ENCODE peak calls at places on chromosomes 12 and 14, in four cellular contexts. G is heart left ventricle, P is kidney, I is foreskin fibroblast. L is an unnamed sample.

GRCh38 chr14:38721822-38722431 is 381.1 kb downstream of the SEC23A start:
- DNase-seq in I (peak), P (no peak), G (peak), L (no peak)

GRCh38 chr12:48441122-48441521 is 31.2 kb upstream of the ANP32D start:
- DNase-seq in I (no peak), P (no peak), G (no peak), L (no peak)

GRCh38 chr12:10554971-10555481 is 49.3 kb downstream of the EIF2S3B start:
- DNase-seq in P (no peak), I (no peak), G (no peak), L (no peak)

GRCh38 chr12:63802012-63802608 is 22.4 kb downstream of the RXYLT1 start:
- DNase-seq in P (no peak), G (no peak), I (peak), L (no peak)

GRCh38 chr14:85533821-85534271 is 3.9 kb downstream of the FLRT2 start:
- DNase-seq in P (peak), G (no peak), I (peak), L (no peak)

GRCh38 chr12:57011438-57012424 is 4.6 kb downstream of the TAC3 start:
- DNase-seq in P (no peak), G (no peak), I (no peak), L (no peak)

GRCh38 chr14:99676657-99677056 is 7.4 kb upstream of the CYP46A1 start:
- DNase-seq in P (peak), G (no peak), I (no peak), L (no peak)

GRCh38 chr14:97337670-97338069 is 540.5 kb downstream of the VRK1 start:
- DNase-seq in I (no peak), P (no peak), G (no peak), L (no peak)

GRCh38 chr12:90321369-90321768 is 612.7 kb upstream of the ATP2B1 start:
- DNase-seq in I (no peak), G (no peak), P (no peak), L (no peak)

GRCh38 chr14:46399049-46399448 is 252.5 kb downstream of the RPL10L start:
- DNase-seq in P (no peak), I (no peak), G (no peak), L (no peak)

GRCh38 chr14:22664261-22664660 is 20.1 kb upstream of the OR6J1 start:
- DNase-seq in P (no peak), G (no peak), I (peak), L (no peak)

GRCh38 chr12:21881950-21882349 is 59.3 kb downstream of the ABCC9 start:
- DNase-seq in I (no peak), P (no peak), G (peak), L (no peak)

GRCh38 chr14:93834739-93835383 is 46.6 kb upstream of the PRIMA1 start:
- DNase-seq in P (no peak), G (no peak), I (no peak), L (no peak)

GRCh38 chr12:54980341-54980740 is 4.2 kb downstream of the TESPA1 start:
- DNase-seq in P (no peak), G (no peak), I (no peak), L (no peak)

GRCh38 chr12:92621312-92621711 is 81.5 kb upstream of the PLEKHG7 start:
- DNase-seq in I (no peak), P (no peak), G (no peak), L (no peak)

GRCh38 chr12:30989754-30990153 is 63.2 kb downstream of the TSPAN11 start:
- DNase-seq in P (no peak), G (peak), I (peak), L (peak)

GRCh38 chr12:57268264-57268663 is 17.3 kb upstream of the STAC3 start:
- DNase-seq in G (no peak), I (peak), P (no peak), L (no peak)

GRCh38 chr12:124314207-124314606 is 19.3 kb downstream of the RFLNA start:
- DNase-seq in P (no peak), G (no peak), I (no peak), L (no peak)

GRCh38 chr12:80472912-80473500 is 29.0 kb downstream of the PTPRQ start:
- DNase-seq in P (no peak), G (no peak), I (peak), L (no peak)

GRCh38 chr14:78227466-78228077 is 57.4 kb downstream of the NRXN3 start:
- DNase-seq in G (no peak), P (no peak), I (no peak), L (no peak)

GRCh38 chr12:124196236-124196635 is 98.7 kb upstream of the RFLNA start:
- DNase-seq in I (no peak), G (no peak), P (no peak), L (no peak)

GRCh38 chr14:73750161-73750901 is 36.1 kb upstream of the PNMA1 start:
- DNase-seq in I (no peak), G (no peak), P (no peak), L (no peak)

DNA sequence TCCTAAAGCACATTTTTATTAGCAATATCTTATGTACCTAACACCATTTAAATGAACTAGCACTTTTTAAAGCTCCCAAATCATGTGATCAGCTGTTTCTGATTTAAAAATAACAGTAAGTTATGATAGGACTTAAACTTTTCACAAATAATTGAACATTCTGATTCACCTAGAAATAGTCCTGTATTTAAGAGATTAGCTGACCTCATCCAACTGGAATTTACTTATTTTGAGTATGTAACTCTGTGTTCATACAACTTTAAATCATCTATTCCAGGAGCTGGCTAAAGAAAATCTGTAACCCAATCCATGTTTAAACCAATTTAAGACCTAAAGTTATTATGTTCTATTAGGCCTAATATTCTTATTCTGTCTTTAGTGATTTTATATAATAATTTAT is 184.3 kb downstream of the CCDC91 start:
- DNase-seq in G (no peak), I (peak), P (no peak), L (no peak)
- TF ChIP-seq CTCF in G (no peak), I (no peak), P (no peak), L (no peak)

DNA sequence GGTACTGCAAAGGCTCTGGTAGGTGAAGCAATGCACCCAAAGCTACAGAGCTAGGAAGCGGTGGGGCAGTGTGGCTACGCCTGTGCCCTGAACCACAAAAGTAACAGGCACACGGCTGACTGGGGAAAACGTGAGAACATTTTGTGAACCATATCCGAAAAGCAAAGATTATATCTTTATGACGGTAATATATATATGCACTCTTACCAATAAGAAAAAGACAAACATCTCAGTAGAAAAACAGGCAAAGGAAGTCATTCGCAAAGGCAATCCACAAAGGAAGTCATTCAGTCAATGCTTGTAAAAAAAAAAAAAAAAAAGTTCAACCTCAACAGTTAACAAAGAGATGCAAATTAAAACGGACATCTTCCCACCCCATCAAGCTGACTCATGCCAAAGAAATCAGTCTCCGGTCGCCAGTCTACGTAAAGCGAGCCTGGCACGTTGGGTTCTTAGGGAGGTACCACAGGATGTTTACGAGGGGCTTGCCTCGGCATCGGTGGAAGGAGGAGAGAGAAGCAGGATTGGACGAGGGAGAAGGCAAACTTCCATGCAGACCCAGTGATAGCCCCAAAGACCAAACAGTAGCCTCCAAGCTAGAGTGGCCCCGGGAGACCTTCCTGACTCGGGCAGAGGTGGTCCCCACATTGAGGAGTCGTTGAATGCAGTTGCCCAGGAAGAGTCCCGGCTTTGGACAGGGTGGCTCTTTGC is 39.4 kb upstream of the PPP2R5C start:
- DNase-seq in I (peak), P (no peak), G (no peak), L (peak)
- H3K4me3 ChIP-seq in I (no peak), P (no peak), G (no peak), L (no peak)

GRCh38 chr14:102777711-102778615 is 714 bp downstream of the TRAF3 start:
- DNase-seq in G (peak), P (peak), I (peak), L (no peak)
- TF ChIP-seq CTCF in G (no peak), P (no peak), I (no peak), L (no peak)

GRCh38 chr12:113082486-113083148 is 26.1 kb downstream of the DTX1 start:
- DNase-seq in G (no peak), I (no peak), P (no peak), L (no peak)

GRCh38 chr12:113081785-113082296 is 25.3 kb downstream of the DTX1 start:
- DNase-seq in P (no peak), G (no peak), I (no peak), L (no peak)

GRCh38 chr12:113087193-113087592 is 30.7 kb downstream of the DTX1 start:
- DNase-seq in G (no peak), P (no peak), I (no peak), L (no peak)

GRCh38 chr12:113086249-113087164 is 30.0 kb downstream of the DTX1 start:
- DNase-seq in P (peak), I (no peak), G (no peak), L (no peak)

GRCh38 chr12:113083863-113084430 is 27.4 kb downstream of the DTX1 start:
- DNase-seq in I (no peak), P (no peak), G (peak), L (peak)
- H3K4me3 ChIP-seq in I (no peak), P (no peak), G (no peak), L (no peak)

GRCh38 chr12:12081836-12082497 is 11.2 kb downstream of the BCL2L14 start:
- DNase-seq in I (peak), P (no peak), G (no peak), L (no peak)
- TF ChIP-seq CTCF in I (no peak), P (peak), G (peak), L (peak)

DNA sequence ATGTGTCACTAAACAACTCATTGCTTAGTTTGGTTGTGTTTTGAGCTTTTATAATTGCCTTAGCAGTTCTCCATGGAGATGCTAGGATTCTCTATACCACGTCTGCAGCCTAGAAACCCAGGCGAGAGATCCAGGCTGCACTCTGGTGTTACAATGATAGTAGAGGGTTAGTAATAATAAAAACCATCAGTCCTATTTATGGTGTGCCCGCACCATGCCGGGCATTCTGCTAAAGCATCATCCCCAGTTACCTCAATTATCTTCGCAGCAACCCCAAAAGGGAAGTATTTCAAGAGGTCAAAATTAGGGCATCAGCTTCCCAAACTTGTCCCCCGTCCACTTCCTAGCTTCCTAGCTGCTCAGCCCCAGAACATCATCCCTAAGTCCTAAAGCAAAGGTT is 3.2 kb downstream of the SYNE3 start:
- DNase-seq in P (no peak), I (no peak), G (no peak), L (no peak)
- H3K4me3 ChIP-seq in P (no peak), I (no peak), G (no peak), L (no peak)

L was measured in right atrium auricular region.